ENCODE peak calls at places on chromosomes 11 and 22, in seven cellular contexts. T, F, E, L, J, W and B are unnamed samples.

GRCh38 chr22:41700105-41700358 is 729 bp downstream of the MEI1 start:
- DNase-seq in T (no peak), F (no peak), E (no peak), L (no peak), J (no peak), W (no peak), B (no peak)

GRCh38 chr11:118527109-118527508 is at the start of gene TTC36:
- DNase-seq in T (no peak), F (no peak), E (no peak), L (no peak), J (no peak), W (no peak), B (no peak)

GRCh38 chr11:120137611-120138521 is at the start of gene TRIM29:
- DNase-seq in T (no peak), F (no peak), E (no peak), L (peak; percentile 37), J (peak; percentile 49), W (peak; percentile 64), B (no peak)

GRCh38 chr11:2870460-2870859 is 15.1 kb downstream of the CDKN1C start:
- DNase-seq in T (no peak), F (no peak), E (no peak), L (no peak), J (no peak), W (no peak), B (no peak)

GRCh38 chr11:25453471-25453870 is 878.5 kb upstream of the ANO3 start:
- DNase-seq in T (no peak), F (no peak), E (no peak), L (no peak), J (no peak), W (no peak), B (no peak)

GRCh38 chr11:78576549-78577097 is 2.0 kb upstream of the NARS2 start:
- DNase-seq in T (no peak), F (no peak), E (no peak), L (no peak), J (no peak), W (no peak), B (no peak)

GRCh38 chr11:87491381-87491780 is 453.6 kb downstream of the TMEM135 start:
- DNase-seq in T (no peak), F (no peak), E (no peak), L (no peak), J (no peak), W (no peak), B (no peak)

GRCh38 chr22:36818010-36818642 is 1.3 kb upstream of the PVALB start:
- DNase-seq in T (no peak), F (peak; percentile 41), E (no peak), L (no peak), J (no peak), W (no peak), B (no peak)

GRCh38 chr22:40690370-40690769 is 11.1 kb downstream of the MCHR1 start:
- DNase-seq in T (no peak), F (no peak), E (no peak), L (no peak), J (no peak), W (no peak), B (no peak)

GRCh38 chr11:83819936-83820549 is 533.9 kb upstream of the CCDC90B start:
- DNase-seq in T (no peak), F (peak; percentile 93), E (peak; percentile 59), L (no peak), J (no peak), W (no peak), B (no peak)

GRCh38 chr22:42434283-42434682 is 2.1 kb upstream of the NFAM1 start:
- DNase-seq in T (no peak), F (no peak), E (no peak), L (no peak), J (no peak), W (no peak), B (no peak)

GRCh38 chr11:13376838-13377237 is 86.2 kb downstream of the BTBD10 start:
- DNase-seq in T (no peak), F (no peak), E (no peak), L (no peak), J (no peak), W (no peak), B (no peak)

GRCh38 chr22:27133951-27134664 is 476.7 kb downstream of the MIAT start:
- DNase-seq in T (no peak), F (peak; percentile 96), E (peak; percentile 56), L (peak; percentile 44), J (peak; percentile 21), W (no peak), B (no peak)

GRCh38 chr11:129705341-129705740 is 110.3 kb upstream of the TMEM45B start:
- DNase-seq in T (no peak), F (no peak), E (no peak), L (peak; percentile 46), J (no peak), W (peak; percentile 7), B (no peak)

GRCh38 chr11:77705195-77705876 is 67.7 kb upstream of the CLNS1A start:
- DNase-seq in T (no peak), F (peak; percentile 40), E (no peak), L (no peak), J (no peak), W (no peak), B (no peak)

GRCh38 chr11:82814379-82814778 is 80.7 kb upstream of the FAM181B start:
- DNase-seq in T (no peak), F (no peak), E (no peak), L (no peak), J (no peak), W (no peak), B (no peak)

GRCh38 chr22:19105456-19105855 is 16.8 kb downstream of the DGCR2 start:
- DNase-seq in T (no peak), F (no peak), E (no peak), L (no peak), J (no peak), W (no peak), B (no peak)

GRCh38 chr11:106961518-106961917 is 56.8 kb downstream of the GUCY1A2 start:
- DNase-seq in T (no peak), F (peak; percentile 96), E (no peak), L (no peak), J (no peak), W (no peak), B (no peak)

GRCh38 chr22:37222440-37222971 is 10.2 kb upstream of the SSTR3 start:
- DNase-seq in T (no peak), F (no peak), E (no peak), L (no peak), J (peak; percentile 28), W (no peak), B (peak; percentile 82)

GRCh38 chr11:103016031-103016430 is 60.5 kb upstream of the MMP13 start:
- DNase-seq in T (no peak), F (no peak), E (no peak), L (no peak), J (no peak), W (no peak), B (no peak)

GRCh38 chr11:96123301-96123700 is 199.4 kb upstream of the MTMR2 start:
- DNase-seq in T (no peak), F (no peak), E (no peak), L (no peak), J (no peak), W (no peak), B (no peak)

GRCh38 chr11:35337136-35337918 is 82.0 kb downstream of the SLC1A2 start:
- DNase-seq in T (no peak), F (peak; percentile 99), E (peak; percentile 67), L (no peak), J (no peak), W (no peak), B (no peak)

GRCh38 chr11:61918251-61919112 is 1.1 kb upstream of the RAB3IL1 start:
- DNase-seq in T (no peak), F (no peak), E (no peak), L (no peak), J (no peak), W (no peak), B (no peak)

GRCh38 chr11:126538071-126538470 is 182.6 kb downstream of the ST3GAL4 start:
- DNase-seq in T (no peak), F (no peak), E (no peak), L (no peak), J (no peak), W (no peak), B (no peak)

GRCh38 chr11:11608783-11609232 is 13.0 kb downstream of the GALNT18 start:
- DNase-seq in T (no peak), F (peak; percentile 63), E (no peak), L (no peak), J (no peak), W (no peak), B (no peak)

GRCh38 chr11:1310772-1311468 is 1.5 kb upstream of the TOLLIP start:
- DNase-seq in T (no peak), F (no peak), E (no peak), L (no peak), J (no peak), W (no peak), B (peak; percentile 43)
- H3K4me3 ChIP-seq in T (no peak overlapping the region), F (peak overlapping the region; percentile 72), E (no peak overlapping the region), L (peak overlapping the region; percentile 94), J (no peak overlapping the region), W (peak overlapping the region; percentile 97), B (peak overlapping the region; percentile 83)

DNA sequence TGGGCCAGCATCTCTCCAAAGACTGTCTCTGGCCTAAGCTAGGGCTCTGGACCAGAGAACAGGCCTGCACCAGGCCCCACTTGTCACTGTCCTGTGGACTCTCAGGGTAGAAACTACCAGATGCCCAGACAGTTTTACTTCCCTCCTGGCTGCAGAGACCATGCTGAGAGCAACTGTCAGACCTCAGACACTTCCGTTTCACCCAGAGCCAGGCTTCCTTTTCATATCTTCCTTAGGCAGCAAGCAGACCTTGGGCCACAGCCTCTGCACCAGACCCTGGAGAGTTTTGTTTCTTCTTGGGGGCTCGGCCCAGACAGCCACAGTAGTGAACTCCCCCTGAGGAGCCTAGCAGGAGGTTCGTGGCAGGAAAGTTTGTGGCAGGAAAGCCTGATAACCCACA is 12.1 kb upstream of the FCHSD2 start:
- DNase-seq in T (no peak), F (no peak), E (peak; percentile 46), L (no peak), J (peak; percentile 67), W (no peak), B (peak; percentile 33)
- H3K4me1 ChIP-seq in T (peaks cover 77% of the 10 kb centered on the region), F (peaks cover 16% of the 10 kb centered on the region), E (no peaks in the 10 kb centered on the region), L (peaks cover 46% of the 10 kb centered on the region), J (peaks cover 8% of the 10 kb centered on the region), W (peaks cover 59% of the 10 kb centered on the region), B (peaks cover 47% of the 10 kb centered on the region)

GRCh38 chr22:30601464-30601863 is 5.5 kb upstream of the TCN2 start:
- DNase-seq in T (no peak), F (no peak), E (no peak), L (no peak), J (peak; percentile 27), W (no peak), B (no peak)
- H3K27ac ChIP-seq in T (no peak overlapping the region), F (no peak overlapping the region), E (no peak overlapping the region), L (no peak overlapping the region), J (no peak overlapping the region), W (no peak overlapping the region), B (no peak overlapping the region)

GRCh38 chr11:211295-211694 is 3.8 kb downstream of the RIC8A start:
- DNase-seq in T (no peak), F (no peak), E (peak; percentile 3), L (peak; percentile 25), J (no peak), W (no peak), B (no peak)

GRCh38 chr11:210803-211180 is 3.3 kb downstream of the RIC8A start:
- DNase-seq in T (no peak), F (no peak), E (no peak), L (peak; percentile 17), J (no peak), W (no peak), B (no peak)

GRCh38 chr11:209275-210121 is 2.0 kb downstream of the RIC8A start:
- DNase-seq in T (no peak), F (peak; percentile 78), E (no peak), L (peak; percentile 24), J (no peak), W (no peak), B (no peak)

GRCh38 chr11:208917-209260 is 1.4 kb downstream of the RIC8A start:
- DNase-seq in T (no peak), F (no peak), E (peak; percentile 16), L (no peak), J (no peak), W (no peak), B (no peak)

GRCh38 chr11:210122-210802 is 2.8 kb downstream of the RIC8A start:
- DNase-seq in T (no peak), F (peak; percentile 92), E (no peak), L (peak; percentile 18), J (no peak), W (no peak), B (no peak)
- H3K4me3 ChIP-seq in T (no peak overlapping the region), F (peak overlapping the region; percentile 93), E (no peak overlapping the region), L (peak overlapping the region; percentile 90), J (no peak overlapping the region), W (no peak overlapping the region), B (no peak overlapping the region)